ENCODE peak calls at places on chromosomes 5 and 9, in four cellular contexts. G is fibroblast of lung, W is colonic mucosa, J is MM.1S. P is an unnamed sample.

GRCh38 chr5:15808577-15808976 is 308.6 kb downstream of the FBXL7 start:
- DNase-seq in G (no peak), W (no peak), J (no peak), P (no peak)

GRCh38 chr9:106859957-106860715 is 2.8 kb upstream of the ZNF462 start:
- DNase-seq in G (peak), W (peak), J (no peak), P (no peak)

GRCh38 chr5:92568522-92568921 is 1012.5 kb downstream of the NR2F1-AS1 start:
- DNase-seq in G (no peak), W (no peak), J (no peak), P (no peak)

GRCh38 chr9:530681-531080 is 310.8 kb upstream of the DMRT1 start:
- DNase-seq in G (peak), W (no peak), J (no peak), P (no peak)

GRCh38 chr5:149153751-149154610 is 12.7 kb downstream of the ABLIM3 start:
- DNase-seq in G (peak), W (no peak), J (no peak), P (peak)

GRCh38 chr5:7053528-7054209 is 340.4 kb downstream of the TENT4A start:
- DNase-seq in G (no peak), W (no peak), J (no peak), P (no peak)

GRCh38 chr5:50697739-50698138 is 31.3 kb downstream of the PARP8 start:
- DNase-seq in G (no peak), W (no peak), J (no peak), P (no peak)

GRCh38 chr5:168334161-168335094 is 43.0 kb downstream of the WWC1 start:
- DNase-seq in G (peak), W (no peak), J (no peak), P (peak)

DNA sequence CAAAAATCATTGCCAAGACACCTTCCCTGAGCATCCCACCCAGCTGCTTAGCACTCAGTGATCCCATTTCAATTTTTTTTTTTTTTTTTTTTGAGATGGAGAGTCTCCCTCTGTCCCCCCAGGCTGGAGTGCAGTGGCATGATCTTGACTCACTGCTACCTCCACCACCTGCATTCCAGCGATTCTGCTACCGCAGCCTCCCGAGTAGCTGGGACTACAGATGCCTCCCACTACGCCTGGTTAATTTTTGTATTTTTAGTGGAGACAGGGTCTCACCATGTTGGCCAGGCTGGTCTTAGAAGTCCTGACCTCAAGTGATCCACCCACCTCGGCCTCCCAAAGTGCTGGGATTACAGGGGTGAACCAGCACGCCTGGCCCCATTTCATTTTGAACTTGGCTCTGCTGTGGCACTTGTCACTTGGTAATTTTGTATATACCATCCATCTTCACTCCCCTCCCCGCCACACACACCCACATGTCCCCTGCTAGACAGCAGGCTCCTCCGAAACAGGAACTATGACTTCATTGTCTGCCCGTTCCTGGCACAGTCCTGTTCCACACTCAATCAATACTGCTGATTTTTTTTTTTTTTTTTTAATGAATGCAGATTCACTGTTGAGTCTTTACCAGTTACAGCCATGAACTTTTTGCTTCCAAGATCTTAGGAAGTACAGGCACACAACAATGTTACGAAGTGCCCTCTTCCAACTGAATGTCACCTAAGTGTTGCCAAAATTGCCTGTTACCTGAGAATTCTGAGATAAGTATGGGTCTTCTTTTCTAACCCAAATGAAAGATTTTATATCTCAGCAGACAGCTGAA is 17.3 kb upstream of the ZBTB34 start:
- DNase-seq in G (peak), W (no peak), J (no peak), P (no peak)
- H3K4me3 ChIP-seq in G (no peak), W (no peak), J (no peak), P (no peak)

GRCh38 chr5:174424219-174425053 is 299.9 kb upstream of the MSX2 start:
- DNase-seq in G (no peak), W (no peak), J (no peak), P (no peak)
- TF ChIP-seq CTCF in G (no peak), W (no peak), J (no peak), P (no peak)

GRCh38 chr9:115116620-115117284 is 1.2 kb downstream of the TNC start:
- DNase-seq in G (no peak), W (no peak), J (no peak), P (no peak)

GRCh38 chr9:115115924-115116323 is 2.0 kb downstream of the TNC start:
- DNase-seq in G (peak), W (no peak), J (no peak), P (no peak)

GRCh38 chr9:115118471-115119156 is 657 bp upstream of the TNC start:
- DNase-seq in G (peak), W (peak), J (no peak), P (no peak)

GRCh38 chr9:115115117-115115880 is 2.7 kb downstream of the TNC start:
- DNase-seq in G (peak), W (no peak), J (no peak), P (no peak)

DNA sequence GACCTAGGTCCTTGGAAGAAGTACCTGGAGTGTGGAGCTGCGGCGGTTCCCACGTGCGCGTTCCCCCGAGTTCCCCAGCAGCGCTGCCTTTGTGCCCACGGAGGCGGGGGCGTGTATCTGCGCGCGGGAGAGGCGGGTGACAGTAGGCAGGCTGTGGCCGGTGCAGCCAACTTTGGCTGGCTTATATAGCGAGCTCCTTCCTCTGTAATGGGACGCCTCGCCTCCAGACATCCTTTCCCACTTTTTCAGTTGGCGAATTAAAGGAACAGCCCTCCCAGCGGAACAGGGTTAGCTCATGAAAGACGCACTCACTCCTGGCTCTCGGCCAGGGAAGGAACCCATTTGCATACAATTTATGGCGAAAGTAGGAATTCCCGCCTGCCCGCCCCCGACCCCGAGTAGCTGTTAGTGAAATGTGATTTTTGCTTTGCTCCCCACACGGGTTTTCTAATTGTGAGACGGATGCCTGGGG is at the start of gene TNC:
- DNase-seq in G (peak), W (peak), J (no peak), P (no peak)
- H3K4me3 ChIP-seq in G (peak), W (peak), J (no peak), P (peak)

GRCh38 chr5:52692618-52693017 is 95.1 kb upstream of the ITGA1 start:
- DNase-seq in G (no peak), W (no peak), J (no peak), P (no peak)

GRCh38 chr5:52692039-52692438 is 95.7 kb upstream of the ITGA1 start:
- DNase-seq in G (peak), W (no peak), J (no peak), P (peak)

GRCh38 chr5:52690236-52690685 is 97.5 kb upstream of the ITGA1 start:
- DNase-seq in G (peak), W (no peak), J (no peak), P (no peak)

GRCh38 chr5:52693279-52693678 is 94.4 kb upstream of the ITGA1 start:
- DNase-seq in G (peak), W (peak), J (no peak), P (no peak)

GRCh38 chr5:52693836-52694235 is 93.9 kb upstream of the ITGA1 start:
- DNase-seq in G (no peak), W (no peak), J (no peak), P (no peak)
- TF ChIP-seq CTCF in G (no peak), W (no peak), J (no peak), P (no peak)

P was measured in AG04449.